ENCODE peak calls at places on chromosomes 13 and 19, in ten cellular contexts. U is activated CD4-positive, CD25-positive, alpha-beta regulatory T cell; K is cardiac fibroblast; C is cardiac muscle cell; M is adrenal gland; Z is IMR-90; I is nephron progenitor cell; J is activated CD4-positive, alpha-beta T cell treated with anti-CD3 and anti-CD28 coated beads for 1 hour; F is NCI-H2171; S is fibroblast of the aortic adventitia. E is an unnamed sample.

GRCh38 chr13:29454931-29455481 is 140.5 kb downstream of the SLC7A1 start:
- DNase-seq in J (no peak), Z (peak), K (peak), S (no peak), C (no peak), M (no peak), I (no peak), U (no peak), F (no peak), E (no peak)

GRCh38 chr19:57282011-57282636 is 1.8 kb downstream of the ZNF460 start:
- DNase-seq in U (no peak), S (no peak), F (no peak), C (no peak), J (no peak), I (no peak), Z (no peak), M (no peak), K (no peak), E (no peak)

GRCh38 chr13:31538067-31539042 is 201.0 kb upstream of the RXFP2 start:
- DNase-seq in Z (peak), F (peak), J (no peak), M (no peak), U (no peak), I (no peak), K (peak), C (peak), S (peak), E (no peak)

GRCh38 chr13:48818495-48818961 is 157.2 kb upstream of the FNDC3A start:
- DNase-seq in C (no peak), J (no peak), F (no peak), M (no peak), Z (peak), K (peak), U (no peak), I (peak), S (peak), E (no peak)

GRCh38 chr19:56751078-56751489 is 79.5 kb upstream of the ZNF835 start:
- DNase-seq in S (no peak), C (no peak), M (peak), U (no peak), F (no peak), I (no peak), J (no peak), Z (no peak), K (no peak), E (peak)

GRCh38 chr19:46859637-46860124 is 1.1 kb upstream of the ARHGAP35 start:
- DNase-seq in U (no peak), F (peak), S (no peak), K (peak), Z (peak), J (no peak), M (peak), I (no peak), C (no peak), E (no peak)

GRCh38 chr13:109494955-109495354 is 291.4 kb downstream of the IRS2 start:
- DNase-seq in F (no peak), K (peak), I (no peak), M (no peak), Z (peak), C (no peak), J (no peak), S (peak), U (no peak), E (no peak)

GRCh38 chr19:30227661-30228112 is 144.5 kb upstream of the ZNF536 start:
- DNase-seq in S (peak), K (peak), I (peak), M (peak), C (peak), U (no peak), F (peak), Z (peak), J (no peak), E (peak)

GRCh38 chr19:45817725-45818301 is 2.7 kb upstream of the RSPH6A start:
- DNase-seq in J (no peak), S (no peak), K (no peak), U (no peak), F (no peak), C (no peak), M (no peak), I (no peak), Z (no peak), E (no peak)

GRCh38 chr19:28468701-28469459 is 744.1 kb downstream of the UQCRFS1 start:
- DNase-seq in Z (no peak), S (peak), K (peak), M (no peak), J (no peak), I (peak), C (no peak), U (no peak), F (no peak), E (no peak)

GRCh38 chr19:29785955-29786589 is 25.7 kb upstream of the CCNE1 start:
- DNase-seq in S (no peak), F (no peak), Z (no peak), M (no peak), K (no peak), I (no peak), U (no peak), J (no peak), C (no peak), E (no peak)

GRCh38 chr13:76758738-76759137 is 127.5 kb downstream of the KCTD12 start:
- DNase-seq in U (no peak), J (no peak), Z (no peak), S (peak), M (no peak), F (no peak), C (no peak), K (peak), I (no peak), E (no peak)

GRCh38 chr19:37389234-37389633 is 18.3 kb downstream of the ZNF527 start:
- DNase-seq in Z (no peak), K (no peak), J (no peak), F (no peak), C (no peak), U (no peak), I (no peak), M (no peak), S (no peak), E (no peak)

GRCh38 chr13:66219493-66219892 is 1010.6 kb downstream of the PCDH9 start:
- DNase-seq in Z (no peak), S (no peak), U (no peak), I (no peak), K (no peak), M (no peak), F (peak), J (no peak), C (no peak), E (peak)

GRCh38 chr19:21767065-21767800 is at the start of gene ZNF100:
- DNase-seq in Z (peak), S (peak), C (peak), M (peak), K (peak), I (peak), J (peak), U (peak), F (peak), E (peak)

GRCh38 chr19:51258761-51259160 is 7.9 kb downstream of the SIGLECL1 start:
- DNase-seq in F (no peak), Z (no peak), C (no peak), I (no peak), J (no peak), S (no peak), M (no peak), U (no peak), K (no peak), E (no peak)

GRCh38 chr13:106633321-106633720 is 65.4 kb upstream of the ARGLU1 start:
- DNase-seq in S (no peak), K (no peak), M (no peak), F (no peak), C (no peak), U (no peak), Z (no peak), I (no peak), J (no peak), E (no peak)

GRCh38 chr19:36225219-36225892 is 10.4 kb downstream of the ZNF146 start:
- DNase-seq in S (peak), U (no peak), Z (peak), C (no peak), M (no peak), K (peak), F (no peak), I (no peak), J (no peak), E (no peak)

GRCh38 chr19:1224047-1224825 is 13.6 kb downstream of the CBARP start:
- DNase-seq in I (no peak), Z (no peak), C (no peak), M (no peak), K (no peak), F (no peak), U (no peak), S (no peak), J (no peak), E (no peak)

GRCh38 chr13:108121406-108121805 is 93.9 kb downstream of the LIG4 start:
- DNase-seq in Z (no peak), F (no peak), S (no peak), M (no peak), K (no peak), C (no peak), I (no peak), J (no peak), U (no peak), E (no peak)

GRCh38 chr19:15829277-15829770 is 13.9 kb upstream of the OR10H1 start:
- DNase-seq in C (no peak), J (no peak), U (no peak), F (no peak), I (no peak), K (no peak), M (no peak), Z (no peak), S (no peak), E (no peak)

GRCh38 chr19:55027472-55028337 is 10.4 kb downstream of the GP6 start:
- DNase-seq in C (no peak), Z (no peak), S (no peak), J (no peak), F (peak), K (peak), U (no peak), M (no peak), I (no peak), E (no peak)

GRCh38 chr13:37700887-37701286 is 102.3 kb upstream of the POSTN start:
- DNase-seq in C (no peak), M (no peak), J (no peak), U (no peak), F (no peak), K (peak), S (peak), Z (peak), I (no peak), E (no peak)

GRCh38 chr13:94323746-94324408 is 155.6 kb downstream of the DCT start:
- DNase-seq in U (peak), M (no peak), I (no peak), K (no peak), F (no peak), C (no peak), S (no peak), J (no peak), Z (no peak), E (no peak)

GRCh38 chr19:27779953-27780352 is 1433.0 kb downstream of the UQCRFS1 start:
- DNase-seq in F (no peak), K (no peak), U (no peak), Z (no peak), S (no peak), M (no peak), I (no peak), C (no peak), J (no peak), E (no peak)

GRCh38 chr13:98824376-98825160 is 72.1 kb upstream of the SLC15A1 start:
- DNase-seq in J (no peak), I (no peak), K (no peak), F (no peak), S (no peak), M (no peak), U (no peak), C (no peak), Z (peak), E (no peak)

GRCh38 chr13:60617863-60618733 is 221.1 kb downstream of the TDRD3 start:
- DNase-seq in C (peak), U (no peak), M (no peak), Z (peak), I (no peak), K (peak), F (no peak), J (no peak), S (peak), E (no peak)

GRCh38 chr13:61664821-61665705 is 249.4 kb upstream of the PCDH20 start:
- DNase-seq in Z (no peak), K (peak), U (no peak), C (no peak), M (no peak), F (no peak), J (no peak), I (no peak), S (no peak), E (no peak)

GRCh38 chr19:47122359-47123335 is 8.0 kb upstream of the SAE1 start:
- DNase-seq in J (no peak), C (peak), Z (peak), S (peak), U (no peak), F (no peak), M (no peak), I (no peak), K (peak), E (no peak)

GRCh38 chr13:33110386-33110712 is 94.1 kb downstream of the KL start:
- DNase-seq in C (no peak), I (no peak), S (no peak), M (no peak), K (no peak), F (no peak), J (no peak), U (no peak), Z (no peak), E (no peak)

GRCh38 chr13:74443623-74444022 is 309.4 kb upstream of the KLF12 start:
- DNase-seq in Z (peak), J (no peak), K (peak), M (no peak), S (peak), F (no peak), U (no peak), C (no peak), I (no peak), E (no peak)

GRCh38 chr13:79805317-79805716 is 324.4 kb downstream of the NDFIP2 start:
- DNase-seq in Z (no peak), J (no peak), M (no peak), I (no peak), F (no peak), U (no peak), C (no peak), S (no peak), K (no peak), E (no peak)